ENCODE peak calls at places on chromosomes 16 and 17, in five cellular contexts. One of them, this sample, is unnamed.

GRCh38 chr17:16085066-16085699 is 85.6 kb downstream of the TTC19 start:
- DNase-seq in AG04449: peak
- DNase-seq in fibroblast of the aortic adventitia: peak
- DNase-seq in testis: no peak
- DNase-seq in HFF-Myc: peak
- DNase-seq in this sample: no peak

GRCh38 chr17:83173997-83174858 is 94.8 kb downstream of the METRNL start:
- DNase-seq in testis: peak
- DNase-seq in HFF-Myc: peak
- DNase-seq in fibroblast of the aortic adventitia: peak
- DNase-seq in AG04449: no peak
- DNase-seq in this sample: no peak

GRCh38 chr16:49546059-49546458 is 172.5 kb downstream of the C16orf78 start:
- DNase-seq in HFF-Myc: no peak
- DNase-seq in AG04449: no peak
- DNase-seq in testis: no peak
- DNase-seq in fibroblast of the aortic adventitia: no peak
- DNase-seq in this sample: no peak

GRCh38 chr16:12323007-12323699 is 346.6 kb downstream of the SNX29 start:
- DNase-seq in testis: no peak
- DNase-seq in HFF-Myc: no peak
- DNase-seq in AG04449: no peak
- DNase-seq in fibroblast of the aortic adventitia: no peak
- DNase-seq in this sample: no peak

GRCh38 chr17:42456223-42457106 is 2.2 kb upstream of the ATP6V0A1 start:
- DNase-seq in HFF-Myc: no peak
- DNase-seq in AG04449: peak
- DNase-seq in testis: peak
- DNase-seq in fibroblast of the aortic adventitia: peak
- DNase-seq in this sample: no peak

GRCh38 chr17:12438813-12439586 is 226.7 kb upstream of the MYOCD start:
- DNase-seq in HFF-Myc: no peak
- DNase-seq in testis: no peak
- DNase-seq in AG04449: no peak
- DNase-seq in fibroblast of the aortic adventitia: no peak
- DNase-seq in this sample: no peak

GRCh38 chr17:7237761-7238417 is 1.4 kb downstream of the PHF23 start:
- DNase-seq in testis: peak
- DNase-seq in fibroblast of the aortic adventitia: peak
- DNase-seq in AG04449: no peak
- DNase-seq in HFF-Myc: no peak
- DNase-seq in this sample: no peak

GRCh38 chr16:67644038-67644437 is 906 bp upstream of the CARMIL2 start:
- DNase-seq in AG04449: no peak
- DNase-seq in fibroblast of the aortic adventitia: no peak
- DNase-seq in testis: no peak
- DNase-seq in HFF-Myc: no peak
- DNase-seq in this sample: no peak

GRCh38 chr17:60391419-60392041 is 403 bp downstream of the USP32 start:
- DNase-seq in testis: no peak
- DNase-seq in fibroblast of the aortic adventitia: no peak
- DNase-seq in HFF-Myc: no peak
- DNase-seq in AG04449: no peak
- DNase-seq in this sample: no peak

GRCh38 chr16:30523768-30524574 is 2.4 kb downstream of the ZNF768 start:
- DNase-seq in testis: no peak
- DNase-seq in HFF-Myc: no peak
- DNase-seq in AG04449: no peak
- DNase-seq in fibroblast of the aortic adventitia: no peak
- DNase-seq in this sample: no peak

GRCh38 chr16:65353183-65353582 is 231.3 kb upstream of the CDH11 start:
- DNase-seq in fibroblast of the aortic adventitia: no peak
- DNase-seq in AG04449: no peak
- DNase-seq in HFF-Myc: no peak
- DNase-seq in testis: no peak
- DNase-seq in this sample: no peak

GRCh38 chr17:39541652-39542051 is 66.1 kb downstream of the NEUROD2 start:
- DNase-seq in testis: no peak
- DNase-seq in fibroblast of the aortic adventitia: no peak
- DNase-seq in HFF-Myc: no peak
- DNase-seq in AG04449: no peak
- DNase-seq in this sample: no peak

GRCh38 chr16:24754543-24754942 is 25.1 kb downstream of the TNRC6A start:
- DNase-seq in AG04449: no peak
- DNase-seq in HFF-Myc: no peak
- DNase-seq in testis: no peak
- DNase-seq in fibroblast of the aortic adventitia: no peak
- DNase-seq in this sample: no peak

GRCh38 chr16:17101646-17102045 is 369.1 kb downstream of the XYLT1 start:
- DNase-seq in testis: peak
- DNase-seq in HFF-Myc: no peak
- DNase-seq in fibroblast of the aortic adventitia: no peak
- DNase-seq in AG04449: no peak
- DNase-seq in this sample: no peak

GRCh38 chr17:39667262-39668140 is 752 bp upstream of the PNMT start:
- DNase-seq in testis: peak
- DNase-seq in AG04449: no peak
- DNase-seq in HFF-Myc: no peak
- DNase-seq in fibroblast of the aortic adventitia: no peak
- DNase-seq in this sample: no peak

GRCh38 chr17:44555056-44555455 is 2.2 kb upstream of the FZD2 start:
- DNase-seq in AG04449: no peak
- DNase-seq in testis: no peak
- DNase-seq in HFF-Myc: no peak
- DNase-seq in fibroblast of the aortic adventitia: no peak
- DNase-seq in this sample: no peak

GRCh38 chr17:66855204-66855603 is 20.3 kb downstream of the CACNG5 start:
- DNase-seq in HFF-Myc: no peak
- DNase-seq in fibroblast of the aortic adventitia: no peak
- DNase-seq in AG04449: no peak
- DNase-seq in testis: peak
- DNase-seq in this sample: no peak

GRCh38 chr17:49452173-49452572 is 37.5 kb upstream of the PHB1 start:
- DNase-seq in HFF-Myc: no peak
- DNase-seq in testis: no peak
- DNase-seq in fibroblast of the aortic adventitia: no peak
- DNase-seq in AG04449: no peak
- DNase-seq in this sample: no peak

GRCh38 chr16:67470314-67470713 is 10.6 kb downstream of the ATP6V0D1 start:
- DNase-seq in HFF-Myc: no peak
- DNase-seq in AG04449: no peak
- DNase-seq in testis: peak
- DNase-seq in fibroblast of the aortic adventitia: no peak
- DNase-seq in this sample: no peak

DNA sequence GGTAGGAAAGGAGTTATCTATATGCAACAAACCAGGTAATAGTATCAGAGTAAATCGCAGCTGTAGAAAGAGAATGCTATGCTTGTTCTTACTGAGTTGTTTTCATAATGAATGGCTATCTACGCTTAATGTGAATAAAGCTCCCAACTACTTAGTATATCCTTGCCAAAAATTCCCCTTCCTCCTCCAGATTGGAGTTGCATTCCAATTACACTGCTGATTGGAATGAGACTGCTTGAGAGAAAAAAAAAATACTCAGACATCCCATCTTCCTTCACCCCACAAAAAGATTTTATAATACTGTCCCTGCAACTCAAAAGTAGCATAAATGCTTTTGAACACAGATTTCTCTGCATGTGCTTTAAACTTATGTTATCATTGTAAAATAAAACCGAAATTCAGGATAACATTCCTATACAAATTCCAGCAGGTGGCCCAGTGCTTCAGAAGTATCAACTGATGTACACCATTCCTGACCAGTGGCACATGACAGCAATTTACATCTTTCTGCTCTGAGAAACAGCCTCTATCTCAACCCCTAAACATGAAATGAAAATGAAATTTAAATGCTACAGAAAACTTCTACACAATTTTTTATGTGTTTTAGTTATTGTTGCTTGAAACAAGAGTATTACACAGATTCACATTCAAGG is 47.0 kb downstream of the SMURF2 start:
- DNase-seq in fibroblast of the aortic adventitia: peak
- DNase-seq in AG04449: peak
- DNase-seq in testis: no peak
- DNase-seq in HFF-Myc: no peak
- DNase-seq in this sample: no peak
- H3K4me3 ChIP-seq in fibroblast of the aortic adventitia: no peak
- H3K4me3 ChIP-seq in AG04449: no peak
- H3K4me3 ChIP-seq in testis: no peak
- H3K4me3 ChIP-seq in HFF-Myc: no peak
- H3K4me3 ChIP-seq in this sample: no peak

GRCh38 chr16:87037012-87037411 is 280.2 kb downstream of the C16orf95 start:
- DNase-seq in HFF-Myc: no peak
- DNase-seq in testis: no peak
- DNase-seq in AG04449: no peak
- DNase-seq in fibroblast of the aortic adventitia: no peak
- DNase-seq in this sample: no peak

GRCh38 chr16:87033021-87033471 is 284.1 kb downstream of the C16orf95 start:
- DNase-seq in testis: no peak
- DNase-seq in AG04449: no peak
- DNase-seq in fibroblast of the aortic adventitia: no peak
- DNase-seq in HFF-Myc: no peak
- DNase-seq in this sample: no peak

GRCh38 chr16:87033541-87034300 is 283.5 kb downstream of the C16orf95 start:
- DNase-seq in testis: no peak
- DNase-seq in HFF-Myc: no peak
- DNase-seq in fibroblast of the aortic adventitia: peak
- DNase-seq in AG04449: no peak
- DNase-seq in this sample: no peak

GRCh38 chr16:87034317-87034716 is 282.9 kb downstream of the C16orf95 start:
- DNase-seq in AG04449: no peak
- DNase-seq in fibroblast of the aortic adventitia: no peak
- DNase-seq in testis: no peak
- DNase-seq in HFF-Myc: no peak
- DNase-seq in this sample: no peak

DNA sequence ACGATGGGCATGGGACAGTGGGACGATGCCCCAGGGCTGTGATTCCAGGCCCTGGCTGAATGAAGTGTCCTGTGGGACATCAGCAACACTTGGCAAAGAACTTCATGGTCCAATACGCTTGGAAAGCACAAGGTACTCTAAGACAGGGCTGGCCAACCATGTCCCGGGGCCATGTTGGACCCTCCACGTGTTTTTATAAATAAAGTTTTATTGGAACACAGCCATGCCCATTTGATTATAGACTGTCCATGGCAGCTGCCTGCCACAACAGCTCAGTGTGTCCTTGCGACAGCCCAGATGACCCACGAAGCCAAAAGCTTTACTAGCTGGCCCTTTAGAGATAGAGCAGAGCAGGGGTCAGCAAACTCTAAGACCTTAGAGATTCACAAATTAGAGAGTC is 282.1 kb downstream of the C16orf95 start:
- DNase-seq in AG04449: no peak
- DNase-seq in HFF-Myc: no peak
- DNase-seq in fibroblast of the aortic adventitia: no peak
- DNase-seq in testis: no peak
- DNase-seq in this sample: no peak
- TF ChIP-seq CTCF in AG04449: no peak
- TF ChIP-seq CTCF in HFF-Myc: no peak
- TF ChIP-seq CTCF in fibroblast of the aortic adventitia: no peak
- TF ChIP-seq CTCF in testis: no peak
- TF ChIP-seq CTCF in this sample: no peak

GRCh38 chr16:89199241-89200123 is 855 bp downstream of the SLC22A31 start:
- DNase-seq in testis: no peak
- DNase-seq in fibroblast of the aortic adventitia: no peak
- DNase-seq in AG04449: no peak
- DNase-seq in HFF-Myc: no peak
- DNase-seq in this sample: no peak

GRCh38 chr16:89202422-89203215 is 2.3 kb upstream of the SLC22A31 start:
- DNase-seq in testis: no peak
- DNase-seq in fibroblast of the aortic adventitia: no peak
- DNase-seq in AG04449: no peak
- DNase-seq in HFF-Myc: no peak
- DNase-seq in this sample: no peak

GRCh38 chr16:89201467-89202377 is 1.4 kb upstream of the SLC22A31 start:
- DNase-seq in testis: peak
- DNase-seq in fibroblast of the aortic adventitia: peak
- DNase-seq in HFF-Myc: peak
- DNase-seq in AG04449: no peak
- DNase-seq in this sample: no peak

GRCh38 chr16:89200124-89200849 is at the start of gene SLC22A31:
- DNase-seq in fibroblast of the aortic adventitia: no peak
- DNase-seq in HFF-Myc: no peak
- DNase-seq in AG04449: no peak
- DNase-seq in testis: no peak
- DNase-seq in this sample: no peak

DNA sequence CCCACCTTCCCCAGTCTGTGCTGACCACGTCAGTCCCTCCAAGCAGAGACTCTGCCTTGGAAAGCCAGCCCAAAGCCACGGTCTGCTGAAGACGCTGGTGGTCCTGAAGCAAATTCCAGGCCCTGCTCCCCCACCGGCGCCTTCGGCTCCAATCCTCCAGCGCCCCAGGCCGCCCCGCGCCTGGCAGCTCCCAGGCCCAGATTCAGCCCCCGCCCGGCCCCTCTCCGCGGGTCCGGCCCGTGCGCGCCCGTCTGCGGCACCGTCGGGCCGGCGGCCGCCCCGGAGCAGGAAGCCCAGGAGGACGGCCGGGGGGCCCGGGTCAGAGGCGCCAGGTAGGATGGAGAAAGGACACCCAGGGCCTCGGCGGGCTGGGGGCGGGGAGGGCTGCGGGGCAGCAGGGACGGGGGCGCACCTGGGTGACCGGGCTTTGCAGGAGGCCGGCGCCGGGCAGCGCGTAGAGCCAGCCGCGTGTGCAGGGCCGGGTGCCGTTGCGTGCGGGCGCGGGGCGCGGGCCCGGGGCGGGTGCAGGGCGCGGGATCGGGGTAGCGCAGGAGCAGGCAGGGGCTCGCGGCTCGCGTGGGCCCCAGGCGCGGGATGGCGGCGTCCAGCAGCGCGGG is 621 bp upstream of the SLC22A31 start:
- DNase-seq in HFF-Myc: no peak
- DNase-seq in fibroblast of the aortic adventitia: no peak
- DNase-seq in testis: no peak
- DNase-seq in AG04449: no peak
- DNase-seq in this sample: no peak
- H3K4me3 ChIP-seq in HFF-Myc: no peak
- H3K4me3 ChIP-seq in fibroblast of the aortic adventitia: peak
- H3K4me3 ChIP-seq in testis: peak
- H3K4me3 ChIP-seq in AG04449: peak
- H3K4me3 ChIP-seq in this sample: no peak

DNA sequence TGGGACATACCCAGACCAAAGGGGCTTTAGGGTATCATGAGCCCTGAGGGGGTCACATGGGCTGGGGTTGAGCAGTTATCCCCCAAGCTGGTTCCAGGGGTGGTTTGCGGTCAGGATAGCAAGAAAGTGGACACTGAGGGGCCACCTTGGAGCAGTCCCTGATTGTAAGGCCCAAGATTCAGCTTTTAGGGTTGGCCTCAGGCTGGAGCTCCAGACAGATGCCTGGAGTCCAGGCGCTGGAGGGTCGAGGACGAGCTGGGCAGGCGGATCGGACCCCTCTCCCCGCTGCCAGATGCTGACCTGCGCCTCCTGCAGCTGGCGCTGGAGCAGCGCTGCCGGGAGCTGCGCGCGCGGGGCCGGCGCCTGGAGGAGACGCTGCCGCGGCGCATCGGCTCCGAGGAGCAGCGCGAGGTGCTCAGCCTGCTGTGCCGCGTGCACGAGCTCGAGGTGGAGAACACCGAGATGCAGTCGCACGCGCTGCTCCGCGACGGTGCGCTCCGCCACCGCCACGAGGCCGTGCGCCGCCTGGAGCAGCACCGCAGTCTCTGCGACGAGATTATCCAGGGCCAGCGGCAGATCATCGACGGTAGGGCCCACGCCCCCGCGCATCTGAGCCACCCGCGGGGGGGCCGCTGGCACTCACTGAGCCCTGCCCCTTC is 10.0 kb downstream of the BTBD17 start:
- DNase-seq in AG04449: no peak
- DNase-seq in fibroblast of the aortic adventitia: no peak
- DNase-seq in HFF-Myc: no peak
- DNase-seq in testis: peak
- DNase-seq in this sample: no peak
- TF ChIP-seq CTCF in AG04449: no peak
- TF ChIP-seq CTCF in fibroblast of the aortic adventitia: no peak
- TF ChIP-seq CTCF in HFF-Myc: no peak
- TF ChIP-seq CTCF in testis: no peak
- TF ChIP-seq CTCF in this sample: no peak